ENCODE peak calls at places on chromosome X, in five cellular contexts. E, I, D, U and W are unnamed samples.

GRCh38 chrX:121949041-121949760 is 901.8 kb downstream of the GLUD2 start:
- DNase-seq in E (no peak), I (no peak), D (no peak), U (no peak), W (no peak)

GRCh38 chrX:1606476-1606875 is 8.4 kb upstream of the ASMT start:
- DNase-seq in E (no peak), I (no peak), D (no peak), U (no peak), W (no peak)

GRCh38 chrX:147891886-147892285 is 19.8 kb upstream of the FMR1 start:
- DNase-seq in E (no peak), I (no peak), D (no peak), U (no peak), W (no peak)

GRCh38 chrX:10579753-10580060 is 40.7 kb downstream of the MID1 start:
- DNase-seq in E (no peak), I (no peak), D (peak; percentile 70), U (no peak), W (no peak)

GRCh38 chrX:115892787-115893671 is 277.5 kb upstream of the AGTR2 start:
- DNase-seq in E (peak; percentile 51), I (no peak), D (peak; percentile 40), U (peak; percentile 44), W (peak; percentile 60)

GRCh38 chrX:52425710-52426245 is 57.0 kb downstream of the XAGE2 start:
- DNase-seq in E (no peak), I (no peak), D (no peak), U (no peak), W (no peak)

GRCh38 chrX:20459410-20460350 is 193.0 kb upstream of the RPS6KA3 start:
- DNase-seq in E (no peak), I (no peak), D (no peak), U (no peak), W (no peak)

GRCh38 chrX:24306430-24306829 is 7.4 kb downstream of the SUPT20HL2 start:
- DNase-seq in E (peak; percentile 13), I (no peak), D (no peak), U (no peak), W (no peak)

GRCh38 chrX:9875801-9876200 is 89.6 kb downstream of the SHROOM2 start:
- DNase-seq in E (no peak), I (no peak), D (no peak), U (no peak), W (no peak)

GRCh38 chrX:39196192-39197102 is 395.2 kb downstream of the MID1IP1 start:
- DNase-seq in E (peak; percentile 73), I (peak; percentile 35), D (peak; percentile 26), U (peak; percentile 91), W (no peak)

GRCh38 chrX:51496501-51497291 is at the start of gene NUDT11:
- DNase-seq in E (no peak), I (no peak), D (no peak), U (peak; percentile 67), W (no peak)

GRCh38 chrX:123525131-123525725 is 207.6 kb downstream of the THOC2 start:
- DNase-seq in E (no peak), I (no peak), D (no peak), U (no peak), W (no peak)

GRCh38 chrX:19513383-19513782 is 1.9 kb downstream of the MAP3K15 start:
- DNase-seq in E (no peak), I (no peak), D (no peak), U (no peak), W (no peak)

GRCh38 chrX:19611636-19612376 is 96.5 kb upstream of the MAP3K15 start:
- DNase-seq in E (no peak), I (no peak), D (no peak), U (no peak), W (no peak)

GRCh38 chrX:38961936-38962335 is 160.7 kb downstream of the MID1IP1 start:
- DNase-seq in E (no peak), I (no peak), D (no peak), U (no peak), W (no peak)

GRCh38 chrX:2183193-2183725 is 317.5 kb downstream of the DHRSX start:
- DNase-seq in E (no peak), I (no peak), D (no peak), U (no peak), W (no peak)

GRCh38 chrX:110866421-110866820 is 70.8 kb upstream of the CHRDL1 start:
- DNase-seq in E (no peak), I (no peak), D (no peak), U (no peak), W (no peak)

GRCh38 chrX:124263743-124264142 is 68.7 kb upstream of the TEX13D start:
- DNase-seq in E (peak; percentile 64), I (no peak), D (no peak), U (no peak), W (no peak)

GRCh38 chrX:47129879-47130358 is 14.6 kb downstream of the NDUFB11 start:
- DNase-seq in E (no peak), I (no peak), D (no peak), U (no peak), W (no peak)

GRCh38 chrX:119721487-119721886 is 28.5 kb upstream of the SEPTIN6 start:
- DNase-seq in E (no peak), I (no peak), D (no peak), U (no peak), W (no peak)

GRCh38 chrX:12979630-12980015 is 4.7 kb downstream of the TMSB4X start:
- DNase-seq in E (no peak), I (no peak), D (no peak), U (no peak), W (no peak)

GRCh38 chrX:9374537-9374936 is 90.3 kb upstream of the TBL1X start:
- DNase-seq in E (no peak), I (no peak), D (no peak), U (no peak), W (no peak)

GRCh38 chrX:46165411-46165810 is 379.8 kb downstream of the ZNF674 start:
- DNase-seq in E (no peak), I (no peak), D (no peak), U (no peak), W (no peak)

GRCh38 chrX:26851981-26852380 is 611.2 kb downstream of the PPP4R3C start:
- DNase-seq in E (no peak), I (no peak), D (peak; percentile 23), U (peak; percentile 9), W (no peak)

GRCh38 chrX:17654116-17654515 is 83.2 kb upstream of the SCML1 start:
- DNase-seq in E (no peak), I (no peak), D (no peak), U (no peak), W (no peak)
- H3K4me3 ChIP-seq in E (no peak overlapping the region), I (no peak overlapping the region), D (no peak overlapping the region), U (no peak overlapping the region), W (no peak overlapping the region)

GRCh38 chrX:67939270-67939669 is 395.4 kb downstream of the AR start:
- DNase-seq in E (no peak), I (no peak), D (no peak), U (no peak), W (no peak)
- TF ChIP-seq CTCF in E (no peak), I (no peak), D (no peak), U (no peak), W (no peak)

DNA sequence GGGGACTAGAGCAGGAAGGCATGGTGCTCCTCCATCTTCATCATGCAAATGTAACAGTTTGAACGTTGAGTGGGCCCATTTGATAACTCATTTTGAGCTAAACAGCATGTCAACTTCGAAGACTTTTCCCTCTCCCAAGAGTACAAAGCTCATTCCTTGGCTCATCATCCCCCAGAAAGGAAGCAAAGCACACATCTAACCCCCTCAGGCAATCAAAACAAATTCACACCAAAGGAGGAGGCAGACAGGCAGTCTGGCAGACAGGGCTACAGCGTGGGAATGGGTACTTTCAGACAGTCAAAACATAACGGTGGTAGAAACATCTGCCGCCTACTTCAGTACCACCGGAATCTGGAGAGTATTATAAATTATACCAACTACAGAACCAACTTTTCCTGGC is 81.7 kb downstream of the PCDH19 start:
- DNase-seq in E (no peak), I (no peak), D (no peak), U (no peak), W (no peak)
- H3K27me3 ChIP-seq in E (no peaks in the 10 kb centered on the region), I (no peaks in the 10 kb centered on the region), D (no peaks in the 10 kb centered on the region), U (no peaks in the 10 kb centered on the region), W (no peaks in the 10 kb centered on the region)

GRCh38 chrX:48892896-48893295 is 4.7 kb downstream of the TIMM17B start:
- DNase-seq in E (no peak), I (no peak), D (no peak), U (no peak), W (no peak)

GRCh38 chrX:48890934-48891401 is 6.6 kb downstream of the TIMM17B start:
- DNase-seq in E (no peak), I (no peak), D (no peak), U (peak; percentile 9), W (no peak)

GRCh38 chrX:48893556-48894348 is 3.8 kb downstream of the TIMM17B start:
- DNase-seq in E (no peak), I (no peak), D (no peak), U (no peak), W (no peak)

GRCh38 chrX:48891402-48892288 is 5.9 kb downstream of the TIMM17B start:
- DNase-seq in E (peak; percentile 79), I (peak; percentile 81), D (peak; percentile 60), U (peak; percentile 87), W (peak; percentile 88)

DNA sequence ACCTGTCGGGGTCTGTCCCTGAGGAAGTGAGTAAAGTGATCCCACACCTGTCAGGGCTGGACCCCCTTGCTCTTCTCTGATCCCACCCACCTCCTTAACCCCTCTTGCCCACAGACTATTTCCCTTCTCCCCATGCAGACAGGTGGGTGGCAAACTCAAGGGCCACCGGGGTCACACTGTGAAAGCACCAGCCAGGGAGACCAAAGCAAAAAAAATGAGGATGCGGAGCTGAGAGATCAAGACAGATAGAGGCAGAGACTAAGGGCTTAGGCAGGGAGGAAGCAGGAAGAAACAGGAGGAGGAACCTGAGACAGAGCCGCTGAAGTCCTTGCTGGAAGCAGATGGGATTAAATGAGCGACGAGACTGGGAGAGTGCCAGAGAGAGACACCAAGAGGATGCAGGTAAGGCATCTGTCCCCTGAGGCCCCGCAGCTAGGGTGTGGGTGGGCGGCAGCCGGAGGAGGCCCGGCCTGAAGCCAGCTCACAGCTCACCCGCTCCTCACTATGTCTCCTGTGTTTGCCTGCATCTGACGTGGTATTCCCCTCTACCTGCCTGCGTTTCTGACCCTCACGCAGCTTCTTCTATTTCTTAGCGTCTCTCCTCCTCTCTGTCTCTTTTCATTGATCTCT is 7.2 kb downstream of the TIMM17B start:
- DNase-seq in E (no peak), I (no peak), D (no peak), U (no peak), W (no peak)
- H3K4me3 ChIP-seq in E (peak overlapping the region; percentile 53), I (peak overlapping the region; percentile 64), D (no peak overlapping the region), U (peak overlapping the region; percentile 62), W (peak overlapping the region; percentile 56)

DNA sequence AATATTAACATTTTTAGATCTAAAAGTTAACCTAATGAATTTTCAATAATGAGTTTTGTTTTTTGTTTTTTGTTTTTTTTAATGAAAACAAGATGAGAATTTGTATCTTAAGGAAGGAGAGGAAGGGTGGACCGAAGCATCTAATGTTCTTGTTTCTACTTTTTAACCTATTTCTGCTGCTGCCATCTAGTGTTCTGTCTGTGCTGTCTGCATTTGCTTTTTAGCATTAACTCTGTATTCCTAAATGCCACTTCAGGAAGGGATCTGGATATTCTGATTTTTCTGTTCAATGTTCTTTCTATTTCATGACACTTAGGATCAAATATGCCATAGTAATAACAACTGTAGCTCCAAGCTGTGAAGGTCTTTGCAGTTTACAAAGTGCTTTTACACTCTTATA is 161.7 kb downstream of the BRWD3 start:
- DNase-seq in E (no peak), I (no peak), D (no peak), U (no peak), W (no peak)
- TF ChIP-seq CTCF in E (no peak), I (no peak), D (no peak), U (peak; percentile 40), W (peak; percentile 30)